ENCODE peak calls at places on chromosomes 12 and 14, in six cellular contexts. One of them, this sample, is unnamed.

GRCh38 chr12:101612162-101612916 is 17.6 kb downstream of the MYBPC1 start:
- DNase-seq in HCT116: no peak
- DNase-seq in K562: no peak
- DNase-seq in HepG2: no peak
- DNase-seq in SK-N-SH: no peak
- DNase-seq in GM12878: no peak
- DNase-seq in this sample: no peak

GRCh38 chr12:31517994-31518393 is 72.9 kb downstream of the DENND5B start:
- DNase-seq in HCT116: no peak
- DNase-seq in K562: no peak
- DNase-seq in HepG2: no peak
- DNase-seq in SK-N-SH: no peak
- DNase-seq in GM12878: no peak
- DNase-seq in this sample: no peak

GRCh38 chr12:51339750-51340149 is 6.7 kb downstream of the CELA1 start:
- DNase-seq in HCT116: no peak
- DNase-seq in K562: no peak
- DNase-seq in HepG2: no peak
- DNase-seq in SK-N-SH: no peak
- DNase-seq in GM12878: no peak
- DNase-seq in this sample: no peak

GRCh38 chr12:79706156-79706555 is 15.4 kb upstream of the PAWR start:
- DNase-seq in HCT116: no peak
- DNase-seq in K562: no peak
- DNase-seq in HepG2: no peak
- DNase-seq in SK-N-SH: no peak
- DNase-seq in GM12878: no peak
- DNase-seq in this sample: peak

GRCh38 chr14:24398943-24399801 is at the start of gene NYNRIN:
- DNase-seq in HCT116: no peak
- DNase-seq in K562: peak
- DNase-seq in HepG2: no peak
- DNase-seq in SK-N-SH: peak
- DNase-seq in GM12878: no peak
- DNase-seq in this sample: no peak

GRCh38 chr12:28425531-28425930 is 235.3 kb downstream of the CCDC91 start:
- DNase-seq in HCT116: no peak
- DNase-seq in K562: no peak
- DNase-seq in HepG2: no peak
- DNase-seq in SK-N-SH: no peak
- DNase-seq in GM12878: no peak
- DNase-seq in this sample: no peak

GRCh38 chr12:45768194-45768593 is 38.7 kb downstream of the ARID2 start:
- DNase-seq in HCT116: no peak
- DNase-seq in K562: no peak
- DNase-seq in HepG2: no peak
- DNase-seq in SK-N-SH: no peak
- DNase-seq in GM12878: no peak
- DNase-seq in this sample: no peak

GRCh38 chr14:36627981-36628380 is 33.7 kb upstream of the PAX9 start:
- DNase-seq in HCT116: no peak
- DNase-seq in K562: no peak
- DNase-seq in HepG2: no peak
- DNase-seq in SK-N-SH: no peak
- DNase-seq in GM12878: no peak
- DNase-seq in this sample: no peak

GRCh38 chr12:46858368-46858767 is 32.6 kb upstream of the SLC38A4 start:
- DNase-seq in HCT116: peak
- DNase-seq in K562: no peak
- DNase-seq in HepG2: no peak
- DNase-seq in SK-N-SH: no peak
- DNase-seq in GM12878: no peak
- DNase-seq in this sample: no peak

GRCh38 chr14:31613188-31613587 is 52.0 kb downstream of the NUBPL start:
- DNase-seq in HCT116: no peak
- DNase-seq in K562: no peak
- DNase-seq in HepG2: no peak
- DNase-seq in SK-N-SH: no peak
- DNase-seq in GM12878: no peak
- DNase-seq in this sample: no peak

GRCh38 chr12:103799504-103800251 is 41.4 kb downstream of the NT5DC3 start:
- DNase-seq in HCT116: no peak
- DNase-seq in K562: no peak
- DNase-seq in HepG2: peak
- DNase-seq in SK-N-SH: no peak
- DNase-seq in GM12878: no peak
- DNase-seq in this sample: no peak

GRCh38 chr12:119684730-119685129 is 16.8 kb downstream of the PRKAB1 start:
- DNase-seq in HCT116: no peak
- DNase-seq in K562: no peak
- DNase-seq in HepG2: no peak
- DNase-seq in SK-N-SH: no peak
- DNase-seq in GM12878: no peak
- DNase-seq in this sample: no peak

GRCh38 chr12:127654383-127654985 is 612.5 kb upstream of the TMEM132C start:
- DNase-seq in HCT116: no peak
- DNase-seq in K562: no peak
- DNase-seq in HepG2: no peak
- DNase-seq in SK-N-SH: no peak
- DNase-seq in GM12878: no peak
- DNase-seq in this sample: no peak

GRCh38 chr14:91113829-91114078 is at the start of gene DGLUCY:
- DNase-seq in HCT116: no peak
- DNase-seq in K562: peak
- DNase-seq in HepG2: no peak
- DNase-seq in SK-N-SH: peak
- DNase-seq in GM12878: no peak
- DNase-seq in this sample: peak

GRCh38 chr14:33618361-33619095 is 332.3 kb downstream of the EGLN3 start:
- DNase-seq in HCT116: no peak
- DNase-seq in K562: no peak
- DNase-seq in HepG2: no peak
- DNase-seq in SK-N-SH: no peak
- DNase-seq in GM12878: no peak
- DNase-seq in this sample: no peak

GRCh38 chr14:59022144-59022543 is 166.3 kb upstream of the DAAM1 start:
- DNase-seq in HCT116: no peak
- DNase-seq in K562: no peak
- DNase-seq in HepG2: no peak
- DNase-seq in SK-N-SH: no peak
- DNase-seq in GM12878: no peak
- DNase-seq in this sample: no peak

GRCh38 chr12:55972045-55972843 is 1.6 kb upstream of the RAB5B start:
- DNase-seq in HCT116: no peak
- DNase-seq in K562: peak
- DNase-seq in HepG2: peak
- DNase-seq in SK-N-SH: no peak
- DNase-seq in GM12878: no peak
- DNase-seq in this sample: no peak

GRCh38 chr12:105025890-105026289 is 39.8 kb downstream of the NOPCHAP1 start:
- DNase-seq in HCT116: no peak
- DNase-seq in K562: no peak
- DNase-seq in HepG2: no peak
- DNase-seq in SK-N-SH: no peak
- DNase-seq in GM12878: no peak
- DNase-seq in this sample: peak

DNA sequence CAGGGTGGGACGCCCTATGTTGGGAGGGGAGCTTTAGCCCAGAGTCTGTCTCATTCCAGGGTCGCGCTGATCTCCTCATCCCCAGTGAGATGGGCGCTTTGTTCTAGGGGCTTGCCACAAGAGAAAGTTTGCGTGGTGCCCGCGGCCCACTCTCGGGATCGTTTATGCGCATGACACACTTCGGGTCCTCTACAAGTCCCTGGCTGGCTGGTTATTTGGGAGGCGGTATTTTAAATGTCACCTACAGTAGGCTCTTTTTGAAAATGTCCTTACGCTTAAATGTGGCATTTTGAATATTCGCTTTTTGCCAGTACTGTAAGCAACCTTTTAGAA is 541 bp downstream of the GOLT1B start:
- DNase-seq in HCT116: no peak
- DNase-seq in K562: peak
- DNase-seq in HepG2: peak
- DNase-seq in SK-N-SH: no peak
- DNase-seq in GM12878: peak
- DNase-seq in this sample: no peak
- TF ChIP-seq JUND in HCT116: no peak
- TF ChIP-seq JUND in K562: no peak
- TF ChIP-seq JUND in HepG2: no peak
- TF ChIP-seq JUND in SK-N-SH: no peak
- TF ChIP-seq JUND in GM12878: no peak
- TF ChIP-seq JUND in this sample: no peak

DNA sequence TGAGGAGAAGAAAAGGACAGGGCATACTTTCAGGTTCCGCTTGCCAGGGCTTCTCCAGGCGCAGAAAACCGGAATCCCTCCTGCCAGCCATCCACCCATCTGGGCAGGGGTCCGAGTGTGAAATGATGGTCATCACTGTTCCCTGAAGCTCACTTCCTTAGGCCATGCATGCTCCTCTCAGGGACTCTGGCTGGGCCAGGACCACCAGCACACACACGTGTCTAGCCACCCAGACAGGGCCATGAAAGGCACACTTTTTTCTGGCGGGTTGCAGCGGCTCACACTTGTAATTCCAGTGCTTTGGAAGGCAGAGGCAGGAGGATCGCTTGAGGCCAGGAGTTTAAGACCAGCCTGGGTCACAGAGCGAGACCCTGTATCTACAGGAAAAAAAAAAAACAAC is 1.5 kb downstream of the TCL1A start:
- DNase-seq in HCT116: no peak
- DNase-seq in K562: no peak
- DNase-seq in HepG2: no peak
- DNase-seq in SK-N-SH: no peak
- DNase-seq in GM12878: no peak
- DNase-seq in this sample: no peak
- TF ChIP-seq JUND in HCT116: no peak
- TF ChIP-seq JUND in K562: no peak
- TF ChIP-seq JUND in HepG2: no peak
- TF ChIP-seq JUND in SK-N-SH: no peak
- TF ChIP-seq JUND in GM12878: no peak
- TF ChIP-seq JUND in this sample: no peak

GRCh38 chr12:32901553-32901952 is 5.0 kb upstream of the PKP2 start:
- DNase-seq in HCT116: no peak
- DNase-seq in K562: no peak
- DNase-seq in HepG2: peak
- DNase-seq in SK-N-SH: no peak
- DNase-seq in GM12878: no peak
- DNase-seq in this sample: peak
- TF ChIP-seq JUND in HCT116: no peak
- TF ChIP-seq JUND in K562: no peak
- TF ChIP-seq JUND in HepG2: no peak
- TF ChIP-seq JUND in SK-N-SH: no peak
- TF ChIP-seq JUND in GM12878: no peak
- TF ChIP-seq JUND in this sample: no peak

GRCh38 chr12:106428379-106428778 is 70.8 kb downstream of the POLR3B start:
- DNase-seq in HCT116: no peak
- DNase-seq in K562: no peak
- DNase-seq in HepG2: no peak
- DNase-seq in SK-N-SH: no peak
- DNase-seq in GM12878: no peak
- DNase-seq in this sample: peak
- TF ChIP-seq JUND in HCT116: no peak
- TF ChIP-seq JUND in K562: no peak
- TF ChIP-seq JUND in HepG2: no peak
- TF ChIP-seq JUND in SK-N-SH: no peak
- TF ChIP-seq JUND in GM12878: no peak
- TF ChIP-seq JUND in this sample: no peak

GRCh38 chr12:126182619-126183236 is 1117.5 kb downstream of the AACS start:
- DNase-seq in HCT116: no peak
- DNase-seq in K562: no peak
- DNase-seq in HepG2: no peak
- DNase-seq in SK-N-SH: no peak
- DNase-seq in GM12878: no peak
- DNase-seq in this sample: no peak
- TF ChIP-seq JUND in HCT116: no peak
- TF ChIP-seq JUND in K562: no peak
- TF ChIP-seq JUND in HepG2: no peak
- TF ChIP-seq JUND in SK-N-SH: no peak
- TF ChIP-seq JUND in GM12878: no peak
- TF ChIP-seq JUND in this sample: no peak

DNA sequence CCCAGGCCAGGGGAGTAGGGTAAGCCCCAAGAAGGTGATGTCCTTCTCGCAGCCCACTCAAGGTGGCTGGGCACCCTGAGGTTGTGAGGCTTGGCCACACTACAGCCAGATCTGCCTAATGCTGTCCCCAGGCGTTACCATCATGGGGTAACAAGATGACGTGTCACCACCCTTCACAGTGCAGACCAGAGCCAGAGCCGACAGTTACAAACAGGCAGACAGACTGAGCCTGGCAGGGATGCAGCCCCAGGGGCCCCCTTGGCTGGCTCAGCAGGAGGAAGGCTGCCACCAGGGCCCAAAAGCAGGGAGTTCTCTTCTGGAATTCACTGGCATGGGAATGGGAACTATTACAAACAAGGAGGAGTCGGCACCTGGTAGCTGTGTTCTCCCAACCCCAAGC is 302.7 kb upstream of the NOS1 start:
- DNase-seq in HCT116: no peak
- DNase-seq in K562: no peak
- DNase-seq in HepG2: no peak
- DNase-seq in SK-N-SH: no peak
- DNase-seq in GM12878: no peak
- DNase-seq in this sample: no peak
- TF ChIP-seq JUND in HCT116: no peak
- TF ChIP-seq JUND in K562: no peak
- TF ChIP-seq JUND in HepG2: no peak
- TF ChIP-seq JUND in SK-N-SH: no peak
- TF ChIP-seq JUND in GM12878: no peak
- TF ChIP-seq JUND in this sample: no peak

GRCh38 chr14:35250319-35250718 is 41.9 kb upstream of the PSMA6 start:
- DNase-seq in HCT116: no peak
- DNase-seq in K562: no peak
- DNase-seq in HepG2: no peak
- DNase-seq in SK-N-SH: no peak
- DNase-seq in GM12878: no peak
- DNase-seq in this sample: no peak
- TF ChIP-seq JUND in HCT116: no peak
- TF ChIP-seq JUND in K562: no peak
- TF ChIP-seq JUND in HepG2: no peak
- TF ChIP-seq JUND in SK-N-SH: no peak
- TF ChIP-seq JUND in GM12878: no peak
- TF ChIP-seq JUND in this sample: no peak